ENCODE peak calls at places on chromosome 10, in seven cellular contexts. T is GM12865; G is stimulated activated CD8-positive, alpha-beta memory T cell treated with anti-CD3 and anti-CD28 coated beads, Interleukin-4, amount 100 ng/mL, for 48 hours; H is stomach; X is WERI-Rb-1; O is A172; L is activated CD4-positive, alpha-beta T cell treated with anti-CD3 and anti-CD28 coated beads, Interleukin-2, amount 10 ng/mL, durations not matched to agents 24 days and 14 days. N is an unnamed sample.

GRCh38 chr10:122525788-122526187 is 34.8 kb upstream of the DMBT1 start:
- DNase-seq in G (no peak), H (no peak), L (no peak), X (peak), T (no peak), O (no peak), N (peak)

GRCh38 chr10:43054593-43054992 is 22.3 kb upstream of the RET start:
- DNase-seq in G (no peak), O (no peak), H (no peak), T (no peak), X (no peak), L (no peak), N (no peak)

GRCh38 chr10:19819419-19820033 is 3.3 kb downstream of the PLXDC2 start:
- DNase-seq in O (peak), T (peak), X (no peak), H (no peak), L (no peak), G (no peak), N (peak)

GRCh38 chr10:61588770-61589211 is 73.9 kb upstream of the CABCOCO1 start:
- DNase-seq in G (no peak), O (peak), T (no peak), L (no peak), H (no peak), X (no peak), N (no peak)

GRCh38 chr10:100021322-100021721 is 11.6 kb upstream of the DNMBP start:
- DNase-seq in L (no peak), X (no peak), G (no peak), O (no peak), T (peak), H (no peak), N (no peak)

GRCh38 chr10:14173391-14173705 is 157.4 kb downstream of the FRMD4A start:
- DNase-seq in G (no peak), X (no peak), H (no peak), T (peak), O (no peak), L (no peak), N (no peak)

GRCh38 chr10:132907901-132908620 is 34.3 kb downstream of the CFAP46 start:
- DNase-seq in L (no peak), H (no peak), T (no peak), G (no peak), O (no peak), X (no peak), N (no peak)

GRCh38 chr10:11388996-11389395 is 222.5 kb downstream of the USP6NL start:
- DNase-seq in H (no peak), O (no peak), X (no peak), T (no peak), L (no peak), G (no peak), N (no peak)

GRCh38 chr10:71372882-71373495 is 23.7 kb upstream of the CDH23 start:
- DNase-seq in X (no peak), G (no peak), O (no peak), L (no peak), T (peak), H (no peak), N (peak)

GRCh38 chr10:29648983-29649268 is 14.2 kb upstream of the SVIL start:
- DNase-seq in H (no peak), G (no peak), O (no peak), L (no peak), X (no peak), T (no peak), N (no peak)

GRCh38 chr10:133461841-133462240 is 8.1 kb downstream of the SCART1 start:
- DNase-seq in L (peak), H (no peak), O (no peak), G (no peak), T (no peak), X (no peak), N (no peak)

GRCh38 chr10:120459185-120459584 is 2.2 kb downstream of the PLPP4 start:
- DNase-seq in X (no peak), T (no peak), L (peak), G (no peak), H (no peak), O (no peak), N (no peak)

GRCh38 chr10:7111574-7111973 is 299.3 kb downstream of the SFMBT2 start:
- DNase-seq in T (no peak), O (peak), L (no peak), G (no peak), H (no peak), X (no peak), N (no peak)

GRCh38 chr10:88851706-88852105 is at the start of gene ANKRD22:
- DNase-seq in H (peak), L (no peak), G (no peak), O (peak), X (no peak), T (peak), N (peak)

GRCh38 chr10:33355267-33355666 is 20.8 kb upstream of the NRP1 start:
- DNase-seq in X (no peak), L (no peak), G (no peak), H (no peak), O (no peak), T (no peak), N (no peak)

GRCh38 chr10:85993840-85994507 is 372.6 kb downstream of the GRID1 start:
- DNase-seq in X (no peak), G (no peak), H (no peak), T (no peak), L (no peak), O (no peak), N (no peak)

GRCh38 chr10:88385601-88386203 is 197.4 kb downstream of the RNLS start:
- DNase-seq in H (peak), T (peak), G (peak), O (peak), X (no peak), L (peak), N (peak)

GRCh38 chr10:69769395-69769989 is 32.2 kb upstream of the COL13A1 start:
- DNase-seq in T (no peak), H (no peak), X (no peak), O (peak), G (no peak), L (no peak), N (peak)

GRCh38 chr10:69089638-69090599 is 2.0 kb downstream of the SRGN start:
- DNase-seq in T (peak), O (peak), X (no peak), G (peak), H (peak), L (peak), N (peak)

GRCh38 chr10:128498746-128499145 is 372.5 kb upstream of the MKI67 start:
- DNase-seq in X (no peak), L (no peak), G (no peak), T (no peak), O (no peak), H (no peak), N (no peak)

GRCh38 chr10:13788701-13789447 is 202.1 kb downstream of the PRPF18 start:
- DNase-seq in L (peak), O (peak), H (peak), X (no peak), G (no peak), T (peak), N (peak)

GRCh38 chr10:34407227-34407626 is 407.9 kb downstream of the PARD3 start:
- DNase-seq in H (no peak), G (no peak), L (no peak), X (no peak), O (no peak), T (peak), N (no peak)

GRCh38 chr10:131758062-131758941 is 142.5 kb upstream of the PPP2R2D start:
- DNase-seq in H (no peak), O (no peak), X (no peak), G (no peak), L (no peak), T (no peak), N (no peak)

GRCh38 chr10:118447478-118447877 is 105.4 kb upstream of the FAM204A start:
- DNase-seq in T (no peak), X (no peak), H (no peak), O (peak), L (peak), G (no peak), N (peak)

GRCh38 chr10:96695975-96696634 is 24.2 kb downstream of the PIK3AP1 start:
- DNase-seq in O (no peak), G (no peak), T (no peak), H (no peak), X (no peak), L (no peak), N (no peak)

GRCh38 chr10:116056445-116057293 is 216.3 kb downstream of the GFRA1 start:
- DNase-seq in H (no peak), L (no peak), T (no peak), O (no peak), G (no peak), X (no peak), N (no peak)

GRCh38 chr10:117933036-117933435 is 113.7 kb downstream of the RAB11FIP2 start:
- DNase-seq in H (no peak), O (no peak), X (no peak), L (no peak), G (no peak), T (no peak), N (no peak)

GRCh38 chr10:13851906-13852305 is 265.1 kb downstream of the PRPF18 start:
- DNase-seq in X (no peak), O (no peak), H (no peak), G (no peak), T (no peak), L (no peak), N (no peak)